ENCODE peak calls at places on chromosomes 5 and 9, in five cellular contexts. One of them, this sample, is unnamed.

GRCh38 chr5:153617190-153617589 is 126.7 kb downstream of the GRIA1 start:
- DNase-seq in putamen: no peak
- DNase-seq in NCI-H446 treated with DMSO at 0.1 percent for 48 hours: no peak
- DNase-seq in HEK293T: no peak
- DNase-seq in CD4-positive, CD25-positive, alpha-beta regulatory T cell: no peak
- DNase-seq in this sample: no peak

GRCh38 chr5:150065346-150065745 is 21.0 kb downstream of the CSF1R start:
- DNase-seq in putamen: no peak
- DNase-seq in NCI-H446 treated with DMSO at 0.1 percent for 48 hours: no peak
- DNase-seq in HEK293T: no peak
- DNase-seq in CD4-positive, CD25-positive, alpha-beta regulatory T cell: no peak
- DNase-seq in this sample: no peak

GRCh38 chr5:98158440-98158839 is 615.0 kb upstream of the RGMB start:
- DNase-seq in putamen: no peak
- DNase-seq in NCI-H446 treated with DMSO at 0.1 percent for 48 hours: no peak
- DNase-seq in HEK293T: no peak
- DNase-seq in CD4-positive, CD25-positive, alpha-beta regulatory T cell: no peak
- DNase-seq in this sample: no peak

GRCh38 chr5:31531543-31531887 is 378 bp downstream of the DROSHA start:
- DNase-seq in putamen: no peak
- DNase-seq in NCI-H446 treated with DMSO at 0.1 percent for 48 hours: no peak
- DNase-seq in HEK293T: peak; percentile 33
- DNase-seq in CD4-positive, CD25-positive, alpha-beta regulatory T cell: no peak
- DNase-seq in this sample: no peak

GRCh38 chr9:3903273-3903672 is 377.5 kb upstream of the RFX3 start:
- DNase-seq in putamen: no peak
- DNase-seq in NCI-H446 treated with DMSO at 0.1 percent for 48 hours: no peak
- DNase-seq in HEK293T: no peak
- DNase-seq in CD4-positive, CD25-positive, alpha-beta regulatory T cell: no peak
- DNase-seq in this sample: peak; percentile 44

GRCh38 chr5:78985407-78986223 is 505 bp upstream of the ARSB start:
- DNase-seq in putamen: peak; percentile 44
- DNase-seq in NCI-H446 treated with DMSO at 0.1 percent for 48 hours: peak; percentile 8
- DNase-seq in HEK293T: no peak
- DNase-seq in CD4-positive, CD25-positive, alpha-beta regulatory T cell: peak; percentile 78
- DNase-seq in this sample: peak; percentile 74

GRCh38 chr5:181114844-181115778 is 15.9 kb downstream of the OR2V1 start:
- DNase-seq in putamen: no peak
- DNase-seq in NCI-H446 treated with DMSO at 0.1 percent for 48 hours: no peak
- DNase-seq in HEK293T: no peak
- DNase-seq in CD4-positive, CD25-positive, alpha-beta regulatory T cell: no peak
- DNase-seq in this sample: peak; percentile 22

GRCh38 chr9:104879555-104880318 is 48.2 kb downstream of the ABCA1 start:
- DNase-seq in putamen: no peak
- DNase-seq in NCI-H446 treated with DMSO at 0.1 percent for 48 hours: no peak
- DNase-seq in HEK293T: no peak
- DNase-seq in CD4-positive, CD25-positive, alpha-beta regulatory T cell: no peak
- DNase-seq in this sample: no peak

GRCh38 chr9:93300585-93301081 is 116.7 kb downstream of the WNK2 start:
- DNase-seq in putamen: no peak
- DNase-seq in NCI-H446 treated with DMSO at 0.1 percent for 48 hours: no peak
- DNase-seq in HEK293T: no peak
- DNase-seq in CD4-positive, CD25-positive, alpha-beta regulatory T cell: no peak
- DNase-seq in this sample: no peak

GRCh38 chr5:153573326-153574033 is 83.0 kb downstream of the GRIA1 start:
- DNase-seq in putamen: no peak
- DNase-seq in NCI-H446 treated with DMSO at 0.1 percent for 48 hours: peak; percentile 40
- DNase-seq in HEK293T: no peak
- DNase-seq in CD4-positive, CD25-positive, alpha-beta regulatory T cell: no peak
- DNase-seq in this sample: no peak

GRCh38 chr9:136996361-136997281 is at the start of gene CLIC3:
- DNase-seq in putamen: no peak
- DNase-seq in NCI-H446 treated with DMSO at 0.1 percent for 48 hours: no peak
- DNase-seq in HEK293T: no peak
- DNase-seq in CD4-positive, CD25-positive, alpha-beta regulatory T cell: peak; percentile 75
- DNase-seq in this sample: peak; percentile 83

GRCh38 chr5:87405472-87406155 is 7.1 kb downstream of the CCNH start:
- DNase-seq in putamen: no peak
- DNase-seq in NCI-H446 treated with DMSO at 0.1 percent for 48 hours: no peak
- DNase-seq in HEK293T: no peak
- DNase-seq in CD4-positive, CD25-positive, alpha-beta regulatory T cell: no peak
- DNase-seq in this sample: no peak

GRCh38 chr5:135379052-135379654 is 19.9 kb downstream of the MACROH2A1 start:
- DNase-seq in putamen: peak; percentile 62
- DNase-seq in NCI-H446 treated with DMSO at 0.1 percent for 48 hours: no peak
- DNase-seq in HEK293T: no peak
- DNase-seq in CD4-positive, CD25-positive, alpha-beta regulatory T cell: no peak
- DNase-seq in this sample: no peak

GRCh38 chr5:128154943-128155342 is 71.4 kb downstream of the SLC12A2 start:
- DNase-seq in putamen: no peak
- DNase-seq in NCI-H446 treated with DMSO at 0.1 percent for 48 hours: no peak
- DNase-seq in HEK293T: no peak
- DNase-seq in CD4-positive, CD25-positive, alpha-beta regulatory T cell: no peak
- DNase-seq in this sample: no peak

This sample was measured in Caco-2.